ENCODE peak calls at places on chromosomes 16 and 17, in six cellular contexts. W is GM12878, F is SK-N-SH, H is K562, K is HL-60, Y is H1. V is an unnamed sample.
A peak's percentile ranks its signal among the peaks of the same experiment; 100 is the strongest.

GRCh38 chr16:10618710-10619209 is 38.4 kb upstream of the EMP2 start:
- DNase-seq in F (no peak), W (no peak), H (no peak), K (no peak), Y (no peak), V (no peak)

GRCh38 chr17:82031303-82031884 is at the start of gene RAC3:
- DNase-seq in K (no peak), H (peak; percentile 69), F (peak; percentile 93), Y (no peak), W (no peak), V (no peak)

GRCh38 chr16:65816556-65816955 is 549.9 kb upstream of the CDH5 start:
- DNase-seq in W (no peak), F (no peak), K (no peak), Y (no peak), H (no peak), V (no peak)

GRCh38 chr17:61647044-61647443 is 56.0 kb upstream of the NACA2 start:
- DNase-seq in W (no peak), F (no peak), H (no peak), K (no peak), Y (no peak), V (no peak)

GRCh38 chr17:78951967-78952551 is 26.9 kb upstream of the TIMP2 start:
- DNase-seq in K (no peak), Y (no peak), F (no peak), H (no peak), W (no peak), V (peak; percentile 30)

GRCh38 chr17:49549311-49549605 is 26.4 kb upstream of the NXPH3 start:
- DNase-seq in Y (no peak), F (peak; percentile 33), W (no peak), K (no peak), H (no peak), V (no peak)

GRCh38 chr17:3039748-3040147 is 23.7 kb downstream of the OR1D5 start:
- DNase-seq in Y (no peak), W (no peak), K (peak; percentile 31), H (no peak), F (no peak), V (no peak)

GRCh38 chr17:60127068-60128064 is 22.4 kb upstream of the CA4 start:
- DNase-seq in W (no peak), F (peak; percentile 14), Y (no peak), H (no peak), K (no peak), V (no peak)

GRCh38 chr16:14501331-14502255 is 128.5 kb downstream of the PARN start:
- DNase-seq in K (peak; percentile 28), H (peak; percentile 75), W (peak; percentile 50), F (peak; percentile 42), Y (peak; percentile 51), V (peak; percentile 92)

GRCh38 chr16:8796469-8797363 is 723 bp downstream of the TMEM186 start:
- DNase-seq in K (no peak), Y (no peak), H (no peak), W (no peak), F (peak; percentile 30), V (no peak)

GRCh38 chr17:60594747-60595146 is 5.2 kb upstream of the PPM1D start:
- DNase-seq in K (no peak), H (no peak), Y (no peak), F (no peak), W (no peak), V (no peak)

GRCh38 chr16:23155445-23156049 is 6.3 kb upstream of the USP31 start:
- DNase-seq in F (no peak), K (peak; percentile 5), W (no peak), Y (no peak), H (no peak), V (no peak)

GRCh38 chr16:27828671-27829070 is 234.8 kb downstream of the GSG1L start:
- DNase-seq in H (no peak), Y (no peak), W (no peak), K (no peak), F (no peak), V (no peak)

GRCh38 chr17:21295036-21295952 is 10.8 kb downstream of the MAP2K3 start:
- DNase-seq in K (no peak), H (peak; percentile 15), F (peak; percentile 79), W (no peak), Y (no peak), V (no peak)

GRCh38 chr17:1390422-1391367 is 9.3 kb downstream of the YWHAE start:
- DNase-seq in H (no peak), F (no peak), K (peak; percentile 43), Y (no peak), W (no peak), V (no peak)

GRCh38 chr16:3578121-3578520 is 918 bp upstream of the NLRC3 start:
- DNase-seq in K (no peak), H (no peak), F (no peak), W (peak; percentile 23), Y (no peak), V (no peak)

GRCh38 chr17:37086329-37086728 is 137.6 kb downstream of the AATF start:
- DNase-seq in Y (no peak), W (no peak), H (no peak), K (no peak), F (no peak), V (no peak)

GRCh38 chr17:38628441-38628840 is 22.7 kb upstream of the SRCIN1 start:
- DNase-seq in W (no peak), H (peak; percentile 85), Y (no peak), K (no peak), F (peak; percentile 58), V (peak; percentile 89)

GRCh38 chr17:49696233-49696761 is 11.5 kb downstream of the SLC35B1 start:
- DNase-seq in F (no peak), H (no peak), W (peak; percentile 72), K (peak; percentile 79), Y (no peak), V (no peak)

GRCh38 chr17:40538936-40539705 is 26.2 kb downstream of the CCR7 start:
- DNase-seq in W (no peak), H (no peak), Y (no peak), F (no peak), K (no peak), V (no peak)

DNA sequence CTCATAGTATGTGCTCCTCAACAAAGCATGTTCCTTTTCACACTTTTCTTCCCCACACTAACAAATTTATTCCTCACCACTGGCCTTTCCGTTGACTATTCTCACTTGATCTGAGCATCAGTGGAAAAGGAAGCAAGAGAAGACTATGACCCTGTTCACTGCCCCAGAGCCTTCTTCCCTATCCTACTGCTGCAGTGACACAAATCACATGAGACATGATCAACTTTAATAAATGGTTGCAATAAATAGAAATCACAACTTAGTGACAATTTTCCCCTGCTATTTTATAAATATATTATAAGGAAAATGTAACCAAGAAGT is 438.7 kb upstream of the SOX9 start:
- DNase-seq in W (no peak), H (no peak), Y (no peak), F (no peak), K (no peak), V (no peak)
- TF ChIP-seq GABPA in W (no peak), H (no peak), Y (no peak), F (no peak), K (no peak), V (no peak)

DNA sequence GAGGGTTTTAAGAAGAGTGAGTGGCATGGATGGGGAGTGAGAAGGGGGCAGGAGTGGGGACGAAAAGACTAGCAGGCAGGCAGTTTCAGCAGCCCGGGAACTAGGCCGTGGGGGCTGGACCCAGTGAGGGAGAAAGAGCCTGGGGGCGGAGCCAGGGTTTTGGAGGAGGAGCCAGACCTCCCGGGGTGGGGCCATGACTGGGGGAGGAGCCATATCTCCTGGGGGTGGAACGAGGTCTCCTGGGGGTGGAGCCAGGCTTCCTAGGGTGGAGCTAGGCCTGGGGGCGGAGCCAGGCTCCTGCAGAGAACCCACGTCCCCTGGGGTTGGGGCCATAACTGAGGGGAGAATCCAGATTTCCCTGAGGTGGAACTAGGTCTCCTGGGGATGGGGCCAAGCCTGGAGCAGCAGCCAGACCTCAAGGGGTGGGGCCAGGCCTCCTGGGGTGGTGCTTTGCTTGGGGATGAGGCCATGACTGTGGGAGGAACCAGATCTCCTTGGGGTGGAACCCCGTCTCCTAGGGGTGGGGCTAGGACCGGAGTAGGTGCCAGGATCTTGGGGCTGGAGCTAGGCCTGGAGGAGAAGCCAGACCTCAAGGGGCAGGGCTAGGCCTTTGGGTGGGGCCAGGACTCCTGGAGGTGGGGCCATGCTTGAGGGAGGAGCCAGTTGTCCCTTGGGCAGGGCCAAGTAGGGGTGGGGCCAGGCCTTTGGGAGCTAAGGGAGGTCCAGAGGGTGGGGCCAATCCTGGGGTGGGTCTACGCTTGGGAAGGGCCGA is 41.7 kb upstream of the JPH3 start:
- DNase-seq in K (no peak), F (peak; percentile 85), H (peak; percentile 98), Y (peak; percentile 47), W (no peak), V (no peak)
- TF ChIP-seq GABPA in K (no peak), F (no peak), H (no peak), Y (no peak), W (no peak), V (no peak)

GRCh38 chr16:17757808-17758207 is 287.0 kb upstream of the XYLT1 start:
- DNase-seq in F (no peak), H (no peak), Y (no peak), W (no peak), K (no peak), V (no peak)

GRCh38 chr16:17749706-17750105 is 278.9 kb upstream of the XYLT1 start:
- DNase-seq in F (no peak), Y (no peak), W (no peak), K (no peak), H (no peak), V (no peak)

GRCh38 chr16:17755158-17755557 is 284.4 kb upstream of the XYLT1 start:
- DNase-seq in K (no peak), H (no peak), F (no peak), W (no peak), Y (no peak), V (no peak)
- TF ChIP-seq GABPA in K (no peak), H (no peak), F (no peak), W (no peak), Y (no peak), V (no peak)

GRCh38 chr16:796296-797119 is 4.0 kb downstream of the GNG13 start:
- DNase-seq in W (no peak), Y (no peak), F (no peak), K (no peak), H (no peak), V (no peak)

GRCh38 chr16:797120-797420 is 3.5 kb downstream of the GNG13 start:
- DNase-seq in F (no peak), K (no peak), W (no peak), Y (no peak), H (peak; percentile 83), V (no peak)

GRCh38 chr16:794091-794842 is 5.8 kb downstream of the CHTF18 start:
- DNase-seq in Y (no peak), H (peak; percentile 12), F (no peak), K (no peak), W (no peak), V (no peak)

GRCh38 chr16:794853-795466 is 5.6 kb downstream of the GNG13 start:
- DNase-seq in Y (no peak), W (no peak), F (no peak), K (no peak), H (no peak), V (no peak)

DNA sequence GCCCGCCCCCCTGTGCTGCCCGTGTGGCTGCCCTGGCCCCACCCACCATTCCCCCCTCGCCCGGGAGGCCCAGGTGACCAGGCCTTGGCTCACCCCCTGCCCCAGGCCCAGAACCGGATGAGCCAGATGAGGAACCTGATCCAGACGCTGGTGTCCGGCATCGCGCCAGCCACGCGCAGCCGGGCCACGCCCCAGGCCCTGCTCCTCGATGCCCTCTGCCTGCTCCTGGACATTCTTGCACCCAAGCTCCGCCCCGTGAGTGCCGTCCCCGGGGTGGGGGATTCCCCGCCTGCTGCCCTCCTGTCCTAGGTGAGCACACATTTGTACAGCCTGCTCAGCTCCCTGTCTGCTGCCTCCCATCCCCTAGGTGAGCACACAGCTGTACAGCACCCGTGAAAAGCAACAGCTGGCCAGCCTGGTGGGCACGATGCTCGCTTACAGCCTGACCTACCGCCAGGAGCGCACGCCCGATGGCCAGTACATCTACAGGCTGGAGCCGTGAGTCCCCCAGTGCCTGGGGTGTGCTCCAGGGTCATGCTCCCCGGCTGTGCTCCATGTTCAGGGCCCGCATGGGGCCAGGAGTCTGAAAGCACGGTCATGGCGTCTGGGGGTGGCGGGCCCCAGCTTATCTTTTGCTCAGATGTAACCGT is 4.8 kb downstream of the GNG13 start:
- DNase-seq in W (no peak), K (no peak), F (no peak), Y (no peak), H (peak; percentile 21), V (no peak)
- TF ChIP-seq GABPA in W (no peak), K (no peak), F (no peak), Y (no peak), H (no peak), V (no peak)